ENCODE peak calls at places on chromosomes 5 and 9, in six cellular contexts. T, Q, L, D, B and V are unnamed samples.

GRCh38 chr9:103186959-103187358 is 191.8 kb downstream of the CYLC2 start:
- DNase-seq in L (no peak), B (no peak), D (no peak), Q (no peak), T (no peak), V (no peak)

GRCh38 chr9:15824310-15824709 is 271.5 kb downstream of the CCDC171 start:
- DNase-seq in T (peak), Q (peak), B (peak), D (no peak), L (no peak), V (peak)

GRCh38 chr9:97315550-97315949 is 8.1 kb downstream of the CCDC180 start:
- DNase-seq in D (no peak), B (peak), T (peak), L (no peak), Q (no peak), V (peak)

GRCh38 chr5:76250463-76250862 is 152.6 kb upstream of the IQGAP2 start:
- DNase-seq in Q (no peak), L (no peak), T (no peak), B (no peak), D (no peak), V (no peak)

GRCh38 chr5:127959152-127959764 is 124.3 kb upstream of the SLC12A2 start:
- DNase-seq in T (peak), L (peak), B (peak), Q (peak), D (no peak), V (peak)

GRCh38 chr9:78694950-78695349 is 398.0 kb downstream of the PSAT1 start:
- DNase-seq in Q (no peak), L (no peak), D (no peak), T (no peak), B (no peak), V (no peak)

GRCh38 chr5:28855631-28856030 is 1817.2 kb upstream of the CDH9 start:
- DNase-seq in T (no peak), D (no peak), L (no peak), B (no peak), Q (no peak), V (peak)

GRCh38 chr9:70601000-70601929 is 186.8 kb upstream of the KLF9 start:
- DNase-seq in Q (peak), L (peak), B (peak), T (peak), D (no peak), V (peak)

GRCh38 chr5:121008041-121008440 is 543.9 kb downstream of the PRR16 start:
- DNase-seq in T (no peak), B (no peak), Q (no peak), L (no peak), D (no peak), V (no peak)

GRCh38 chr9:123607479-123607878 is 251.5 kb downstream of the CRB2 start:
- DNase-seq in B (no peak), Q (no peak), L (no peak), T (no peak), D (no peak), V (no peak)

DNA sequence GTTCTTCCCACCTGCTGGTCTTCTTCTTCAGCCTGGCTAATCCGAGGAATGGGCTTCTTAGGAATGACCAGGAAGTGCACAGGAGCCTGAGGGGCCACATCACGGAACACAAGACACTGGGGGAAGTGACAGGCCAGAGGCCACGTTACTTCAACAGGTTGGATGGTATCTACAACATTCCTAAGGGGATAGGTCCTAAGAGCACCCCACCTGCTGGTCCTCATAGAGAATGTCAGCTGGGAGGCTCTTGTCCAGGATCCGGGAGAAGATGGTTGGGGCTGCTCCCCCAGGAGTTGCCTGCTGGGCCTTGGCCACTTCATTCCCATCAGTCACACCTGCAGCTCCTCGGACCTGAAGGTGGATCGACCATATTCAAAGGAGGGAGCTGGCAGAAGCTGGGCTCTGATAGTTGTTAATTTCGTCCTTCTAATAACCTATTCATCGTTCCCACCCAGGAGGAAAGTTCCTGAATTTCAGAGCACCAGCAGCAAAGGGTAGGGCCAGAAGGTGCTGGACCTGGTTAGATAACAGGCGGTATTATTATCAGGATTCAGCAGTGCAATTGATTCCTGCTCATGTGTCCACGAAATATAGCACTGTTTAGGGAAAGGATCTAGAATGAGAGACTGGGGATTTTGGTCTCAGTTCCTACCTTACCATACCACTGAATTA is 1.3 kb downstream of the HINT2 start:
- DNase-seq in D (no peak), B (peak), T (no peak), Q (no peak), L (no peak), V (peak)
- TF ChIP-seq CTCF in D (no peak), B (peak), T (peak), Q (peak), L (no peak), V (peak)

GRCh38 chr5:99169309-99169708 is 240.5 kb upstream of the CHD1 start:
- DNase-seq in D (no peak), L (no peak), Q (no peak), T (no peak), B (peak), V (peak)
- TF ChIP-seq CTCF in D (no peak), L (no peak), Q (no peak), T (peak), B (no peak), V (peak)

GRCh38 chr5:175539936-175540335 is 61.6 kb downstream of the SFXN1 start:
- DNase-seq in Q (no peak), L (no peak), T (no peak), B (no peak), D (no peak), V (no peak)

GRCh38 chr5:175535781-175536180 is 57.4 kb downstream of the SFXN1 start:
- DNase-seq in Q (no peak), B (no peak), L (no peak), D (no peak), T (no peak), V (no peak)

GRCh38 chr5:175538576-175538975 is 60.2 kb downstream of the SFXN1 start:
- DNase-seq in Q (no peak), T (no peak), D (no peak), B (no peak), L (no peak), V (no peak)

GRCh38 chr5:175531361-175531760 is 53.0 kb downstream of the SFXN1 start:
- DNase-seq in D (no peak), L (no peak), T (no peak), Q (no peak), B (no peak), V (no peak)

GRCh38 chr5:175534070-175534932 is 55.9 kb downstream of the SFXN1 start:
- DNase-seq in B (peak), Q (peak), T (peak), D (peak), L (peak), V (peak)
- TF ChIP-seq CTCF in B (peak), Q (peak), T (peak), D (peak), L (peak), V (peak)

DNA sequence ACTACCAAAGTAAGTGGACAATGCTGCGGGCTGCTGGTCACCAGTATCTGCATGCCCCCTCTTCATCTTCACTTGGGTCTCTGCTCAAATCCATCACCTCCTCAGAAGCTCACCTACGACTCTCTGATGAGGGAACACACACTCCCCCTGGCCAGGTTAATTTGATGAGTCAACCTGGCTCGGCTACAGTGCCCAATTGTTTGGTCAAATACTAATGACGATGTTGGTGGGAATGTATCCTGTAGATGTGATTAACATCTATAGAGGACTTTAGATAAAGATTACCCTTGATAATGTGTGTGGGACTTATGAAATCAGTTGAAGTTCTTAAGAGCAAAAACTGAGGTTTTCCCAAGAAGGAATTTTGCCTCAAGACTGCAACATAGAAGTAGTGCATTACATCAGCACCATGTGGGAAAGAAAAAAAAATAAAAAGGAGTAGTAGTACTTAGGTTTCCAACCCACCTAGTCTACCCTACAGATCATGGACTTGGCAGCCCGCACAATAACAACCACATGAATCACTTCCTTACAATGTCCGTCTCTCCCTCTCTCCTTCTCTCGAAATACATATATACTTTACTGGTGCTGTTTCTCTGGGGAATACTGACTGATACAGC is 467.3 kb downstream of the DNAH5 start:
- DNase-seq in T (peak), L (no peak), Q (no peak), B (peak), D (no peak), V (peak)
- TF ChIP-seq CTCF in T (no peak), L (no peak), Q (no peak), B (no peak), D (no peak), V (no peak)

GRCh38 chr9:24616858-24617257 is 71.2 kb upstream of the IZUMO3 start:
- DNase-seq in T (no peak), D (no peak), Q (no peak), L (no peak), B (no peak), V (no peak)
- TF ChIP-seq CTCF in T (no peak), D (no peak), Q (no peak), L (no peak), B (no peak), V (no peak)

GRCh38 chr9:2824564-2824963 is 19.3 kb downstream of the PUM3 start:
- DNase-seq in L (no peak), D (no peak), T (no peak), Q (no peak), B (no peak), V (peak)
- TF ChIP-seq CTCF in L (no peak), D (no peak), T (peak), Q (no peak), B (peak), V (peak)

GRCh38 chr5:111757582-111758283 is 739 bp upstream of the NREP start:
- DNase-seq in D (peak), L (peak), B (peak), T (peak), Q (peak), V (peak)
- TF ChIP-seq CTCF in D (no peak), L (no peak), B (no peak), T (no peak), Q (no peak), V (no peak)